ENCODE peak calls at places on chromosomes 13 and 19, in five cellular contexts. C is PC-3, T is GM23338, Y is SK-N-SH, U is OCI-LY7. B is an unnamed sample.

GRCh38 chr13:113112893-113113845 is 7.6 kb downstream of the F7 start:
- DNase-seq in C (no peak), T (no peak), Y (no peak), U (no peak), B (no peak)

GRCh38 chr13:75770164-75771145 is 134.3 kb downstream of the LMO7 start:
- DNase-seq in C (no peak), T (no peak), Y (no peak), U (no peak), B (no peak)

GRCh38 chr13:99417151-99417820 is 84.0 kb upstream of the TM9SF2 start:
- DNase-seq in C (no peak), T (peak; percentile 60), Y (no peak), U (no peak), B (no peak)

GRCh38 chr13:81393686-81394085 is 1052.8 kb upstream of the SPRY2 start:
- DNase-seq in C (no peak), T (peak; percentile 32), Y (no peak), U (no peak), B (no peak)

GRCh38 chr13:26475176-26476110 is 82.0 kb upstream of the WASF3 start:
- DNase-seq in C (no peak), T (peak; percentile 82), Y (no peak), U (no peak), B (no peak)

GRCh38 chr13:49645451-49645850 is 17.1 kb downstream of the ARL11 start:
- DNase-seq in C (no peak), T (no peak), Y (no peak), U (no peak), B (no peak)

GRCh38 chr13:85725433-85725832 is 73.8 kb downstream of the SLITRK6 start:
- DNase-seq in C (peak; percentile 48), T (no peak), Y (no peak), U (no peak), B (no peak)

GRCh38 chr13:26946675-26947342 is 186.2 kb upstream of the GPR12 start:
- DNase-seq in C (peak; percentile 70), T (peak; percentile 74), Y (peak; percentile 48), U (peak; percentile 65), B (peak; percentile 57)

GRCh38 chr19:19137556-19138109 is 645 bp downstream of the TMEM161A start:
- DNase-seq in C (no peak), T (peak; percentile 37), Y (peak; percentile 54), U (no peak), B (no peak)

GRCh38 chr13:70568571-70568970 is 460.3 kb upstream of the KLHL1 start:
- DNase-seq in C (peak; percentile 70), T (peak; percentile 63), Y (peak; percentile 21), U (peak; percentile 38), B (no peak)

GRCh38 chr13:100508391-100508790 is 80.2 kb downstream of the GGACT start:
- DNase-seq in C (no peak), T (no peak), Y (no peak), U (no peak), B (no peak)

DNA sequence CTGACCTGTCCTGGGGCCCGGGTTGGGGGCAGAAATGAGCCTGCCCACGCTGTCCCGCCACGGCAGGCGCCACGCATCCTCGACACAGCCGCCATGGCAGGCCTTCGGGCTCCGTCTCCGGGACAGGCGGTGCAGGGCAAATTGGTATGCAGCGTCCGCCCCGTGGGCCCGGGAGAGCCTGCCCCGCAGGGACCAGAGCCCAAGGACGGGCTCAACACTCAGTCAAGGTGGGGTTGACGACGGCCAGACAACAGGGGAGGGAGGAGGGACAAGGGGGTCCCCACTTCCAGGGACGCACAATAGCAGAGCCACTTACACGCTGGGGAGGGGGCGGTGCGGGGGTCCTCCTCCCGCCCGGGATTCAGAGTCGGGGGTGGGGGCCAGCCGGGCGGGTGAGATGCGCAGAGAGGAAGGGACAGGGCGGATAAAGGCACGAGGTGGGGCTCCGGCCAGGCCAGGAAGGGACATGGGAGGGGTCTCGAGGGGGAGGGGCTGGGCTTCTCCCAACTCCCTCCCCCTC is 1.2 kb downstream of the CTXN1 start:
- DNase-seq in C (no peak), T (peak; percentile 58), Y (no peak), U (no peak), B (no peak)
- H3K36me3 ChIP-seq in C (no peaks in the 10 kb centered on the region), T (no peaks in the 10 kb centered on the region), Y (peaks cover 23% of the 10 kb centered on the region), U (peaks cover 11% of the 10 kb centered on the region), B (no peaks in the 10 kb centered on the region)

GRCh38 chr13:88068975-88069374 is 397.8 kb downstream of the SLITRK5 start:
- DNase-seq in C (peak; percentile 6), T (peak; percentile 84), Y (no peak), U (peak; percentile 22), B (no peak)
- TF ChIP-seq CTCF in C (peak; percentile 23), T (peak; percentile 82), Y (peak; percentile 23), U (peak; percentile 69), B (no peak)

DNA sequence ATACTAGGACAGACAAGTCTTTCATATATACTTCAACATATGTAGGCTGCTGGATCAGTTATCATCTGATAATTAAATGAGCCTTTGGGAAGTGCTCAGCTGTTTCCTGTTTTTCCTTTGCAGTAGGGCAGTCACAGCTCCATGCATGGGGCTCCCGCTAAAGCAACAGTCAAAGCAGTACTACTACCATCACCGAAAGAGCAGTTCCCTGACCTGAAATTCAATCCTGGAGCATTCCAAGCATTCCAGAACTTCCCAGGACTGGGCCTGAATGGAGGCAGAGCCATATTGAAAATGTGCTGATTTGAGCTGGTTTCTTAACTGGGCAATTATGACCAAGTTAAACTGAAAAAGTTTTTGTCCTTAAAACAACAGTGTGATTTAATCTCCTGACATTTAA is 20.5 kb downstream of the MICU2 start:
- DNase-seq in C (no peak), T (peak; percentile 78), Y (no peak), U (no peak), B (no peak)
- H3K9me2 ChIP-seq in C (no peaks in the 10 kb centered on the region), T (no peaks in the 10 kb centered on the region), Y (no peaks in the 10 kb centered on the region), U (no peaks in the 10 kb centered on the region), B (no peaks in the 10 kb centered on the region)

DNA sequence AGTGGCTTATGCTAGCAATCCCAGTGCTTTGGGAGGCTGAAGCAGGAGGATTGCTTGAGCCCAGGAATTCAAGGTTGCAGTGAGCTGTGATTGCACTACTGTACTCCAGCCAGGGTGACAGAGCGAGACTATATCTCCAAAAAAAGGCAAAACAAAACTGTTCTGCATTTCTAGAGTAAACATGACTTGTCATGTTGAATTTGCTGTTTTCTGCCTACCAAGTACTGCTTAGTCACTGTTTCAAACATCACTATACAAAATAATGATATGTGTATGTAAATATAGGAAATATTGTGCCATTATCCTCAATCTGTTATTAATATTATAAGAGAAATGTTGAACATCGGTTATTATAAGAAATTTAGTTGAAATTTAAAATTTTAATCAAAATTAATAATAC is 9.2 kb downstream of the RFC3 start:
- DNase-seq in C (no peak), T (no peak), Y (no peak), U (no peak), B (no peak)
- H3K36me3 ChIP-seq in C (peaks cover 67% of the 10 kb centered on the region), T (peaks cover 64% of the 10 kb centered on the region), Y (peaks cover 68% of the 10 kb centered on the region), U (peaks cover 100% of the 10 kb centered on the region), B (peaks cover 45% of the 10 kb centered on the region)

DNA sequence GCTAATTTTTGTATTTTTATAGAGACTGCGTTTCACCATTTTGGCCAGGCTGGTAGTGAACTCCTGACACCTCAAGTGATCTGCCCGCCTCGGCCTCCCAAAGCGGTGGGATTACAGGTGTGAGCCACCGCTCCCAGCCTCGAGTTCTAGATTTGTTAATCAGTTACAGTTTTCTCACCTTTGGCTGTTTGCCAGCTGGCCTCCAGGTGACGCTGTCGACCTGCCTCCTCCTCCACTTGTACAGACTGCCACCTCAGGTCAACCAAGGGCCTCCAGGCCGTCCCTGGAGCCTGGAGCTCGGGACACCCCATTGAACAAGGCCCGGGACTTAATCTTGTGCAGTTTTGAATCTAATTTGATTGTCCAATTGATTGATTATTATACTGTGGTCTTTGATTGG is 45.5 kb downstream of the IER2 start:
- DNase-seq in C (no peak), T (peak; percentile 91), Y (no peak), U (peak; percentile 84), B (peak; percentile 29)
- TF ChIP-seq CTCF in C (no peak), T (peak; percentile 98), Y (no peak), U (peak; percentile 96), B (peak; percentile 50)

GRCh38 chr19:52494518-52494917 is 33.0 kb upstream of the ZNF808 start:
- DNase-seq in C (peak; percentile 74), T (no peak), Y (no peak), U (no peak), B (no peak)
- H3K9me2 ChIP-seq in C (no peaks in the 10 kb centered on the region), T (no peaks in the 10 kb centered on the region), Y (no peaks in the 10 kb centered on the region), U (no peaks in the 10 kb centered on the region), B (no peaks in the 10 kb centered on the region)